ENCODE peak calls at places on chromosome 11, in four cellular contexts. One of them, this sample, is unnamed.

GRCh38 chr11:66546966-66547661 is 411 bp downstream of the ACTN3 start:
- DNase-seq in DND-41: no peak
- DNase-seq in psoas muscle: no peak
- DNase-seq in IMR-90: no peak
- DNase-seq in this sample: no peak

GRCh38 chr11:130002352-130002845 is at the start of gene PRDM10:
- DNase-seq in DND-41: peak; percentile 93
- DNase-seq in psoas muscle: peak; percentile 96
- DNase-seq in IMR-90: peak; percentile 87
- DNase-seq in this sample: peak; percentile 95

GRCh38 chr11:30435488-30435887 is 112.6 kb downstream of the ARL14EP start:
- DNase-seq in DND-41: no peak
- DNase-seq in psoas muscle: no peak
- DNase-seq in IMR-90: no peak
- DNase-seq in this sample: no peak

GRCh38 chr11:72842644-72843330 is 28.6 kb downstream of the ATG16L2 start:
- DNase-seq in DND-41: no peak
- DNase-seq in psoas muscle: no peak
- DNase-seq in IMR-90: no peak
- DNase-seq in this sample: no peak

GRCh38 chr11:4626207-4627105 is 10.8 kb upstream of the OR51D1 start:
- DNase-seq in DND-41: peak; percentile 61
- DNase-seq in psoas muscle: no peak
- DNase-seq in IMR-90: peak; percentile 79
- DNase-seq in this sample: no peak

GRCh38 chr11:19970944-19971343 is 189.3 kb downstream of the DBX1 start:
- DNase-seq in DND-41: peak; percentile 7
- DNase-seq in psoas muscle: no peak
- DNase-seq in IMR-90: no peak
- DNase-seq in this sample: no peak

GRCh38 chr11:7270233-7270760 is 18.6 kb downstream of the SYT9 start:
- DNase-seq in DND-41: no peak
- DNase-seq in psoas muscle: no peak
- DNase-seq in IMR-90: no peak
- DNase-seq in this sample: no peak

GRCh38 chr11:95512682-95513081 is 276.9 kb downstream of the FAM76B start:
- DNase-seq in DND-41: no peak
- DNase-seq in psoas muscle: peak; percentile 29
- DNase-seq in IMR-90: peak; percentile 88
- DNase-seq in this sample: no peak

GRCh38 chr11:76769071-76769560 is 14.0 kb upstream of the TSKU start:
- DNase-seq in DND-41: no peak
- DNase-seq in psoas muscle: no peak
- DNase-seq in IMR-90: peak; percentile 61
- DNase-seq in this sample: no peak

GRCh38 chr11:14916403-14916802 is 24.4 kb upstream of the CYP2R1 start:
- DNase-seq in DND-41: no peak
- DNase-seq in psoas muscle: no peak
- DNase-seq in IMR-90: no peak
- DNase-seq in this sample: no peak

GRCh38 chr11:57493507-57494503 is 21.7 kb downstream of the SLC43A1 start:
- DNase-seq in DND-41: peak; percentile 76
- DNase-seq in psoas muscle: peak; percentile 46
- DNase-seq in IMR-90: peak; percentile 17
- DNase-seq in this sample: no peak

GRCh38 chr11:70611890-70612289 is 213.6 kb downstream of the CTTN start:
- DNase-seq in DND-41: no peak
- DNase-seq in psoas muscle: no peak
- DNase-seq in IMR-90: no peak
- DNase-seq in this sample: no peak

GRCh38 chr11:87428266-87428665 is 390.5 kb downstream of the TMEM135 start:
- DNase-seq in DND-41: no peak
- DNase-seq in psoas muscle: no peak
- DNase-seq in IMR-90: peak; percentile 61
- DNase-seq in this sample: no peak

GRCh38 chr11:134756811-134757540 is 344.9 kb upstream of the B3GAT1 start:
- DNase-seq in DND-41: no peak
- DNase-seq in psoas muscle: no peak
- DNase-seq in IMR-90: no peak
- DNase-seq in this sample: no peak

GRCh38 chr11:15695096-15695721 is 580.5 kb downstream of the INSC start:
- DNase-seq in DND-41: no peak
- DNase-seq in psoas muscle: no peak
- DNase-seq in IMR-90: no peak
- DNase-seq in this sample: no peak

GRCh38 chr11:75668508-75669297 is at the start of gene MAP6:
- DNase-seq in DND-41: no peak
- DNase-seq in psoas muscle: peak; percentile 20
- DNase-seq in IMR-90: no peak
- DNase-seq in this sample: no peak

GRCh38 chr11:39541945-39542351 is 1917.5 kb downstream of the LRRC4C start:
- DNase-seq in DND-41: no peak
- DNase-seq in psoas muscle: no peak
- DNase-seq in IMR-90: no peak
- DNase-seq in this sample: no peak

GRCh38 chr11:95301497-95301896 is 70.5 kb upstream of the SESN3 start:
- DNase-seq in DND-41: no peak
- DNase-seq in psoas muscle: no peak
- DNase-seq in IMR-90: no peak
- DNase-seq in this sample: no peak

GRCh38 chr11:67488155-67488480 is 5.3 kb downstream of the AIP start:
- DNase-seq in DND-41: no peak
- DNase-seq in psoas muscle: no peak
- DNase-seq in IMR-90: no peak
- DNase-seq in this sample: no peak

GRCh38 chr11:22337571-22338464 is at the start of gene SLC17A6:
- DNase-seq in DND-41: peak; percentile 47
- DNase-seq in psoas muscle: no peak
- DNase-seq in IMR-90: peak; percentile 8
- DNase-seq in this sample: no peak

GRCh38 chr11:98136357-98136756 is 884.4 kb upstream of the CNTN5 start:
- DNase-seq in DND-41: no peak
- DNase-seq in psoas muscle: no peak
- DNase-seq in IMR-90: no peak
- DNase-seq in this sample: no peak
- TF ChIP-seq CTCF in DND-41: no peak
- TF ChIP-seq CTCF in psoas muscle: no peak
- TF ChIP-seq CTCF in IMR-90: no peak
- TF ChIP-seq CTCF in this sample: no peak

GRCh38 chr11:111460752-111461305 is 51.4 kb downstream of the BTG4 start:
- DNase-seq in DND-41: no peak
- DNase-seq in psoas muscle: no peak
- DNase-seq in IMR-90: peak; percentile 79
- DNase-seq in this sample: no peak
- H3K27me3 ChIP-seq in DND-41: peaks cover 19% of the 10 kb centered on the region
- H3K27me3 ChIP-seq in psoas muscle: no peaks in the 10 kb centered on the region
- H3K27me3 ChIP-seq in IMR-90: peaks cover 2% of the 10 kb centered on the region
- H3K27me3 ChIP-seq in this sample: no peaks in the 10 kb centered on the region

DNA sequence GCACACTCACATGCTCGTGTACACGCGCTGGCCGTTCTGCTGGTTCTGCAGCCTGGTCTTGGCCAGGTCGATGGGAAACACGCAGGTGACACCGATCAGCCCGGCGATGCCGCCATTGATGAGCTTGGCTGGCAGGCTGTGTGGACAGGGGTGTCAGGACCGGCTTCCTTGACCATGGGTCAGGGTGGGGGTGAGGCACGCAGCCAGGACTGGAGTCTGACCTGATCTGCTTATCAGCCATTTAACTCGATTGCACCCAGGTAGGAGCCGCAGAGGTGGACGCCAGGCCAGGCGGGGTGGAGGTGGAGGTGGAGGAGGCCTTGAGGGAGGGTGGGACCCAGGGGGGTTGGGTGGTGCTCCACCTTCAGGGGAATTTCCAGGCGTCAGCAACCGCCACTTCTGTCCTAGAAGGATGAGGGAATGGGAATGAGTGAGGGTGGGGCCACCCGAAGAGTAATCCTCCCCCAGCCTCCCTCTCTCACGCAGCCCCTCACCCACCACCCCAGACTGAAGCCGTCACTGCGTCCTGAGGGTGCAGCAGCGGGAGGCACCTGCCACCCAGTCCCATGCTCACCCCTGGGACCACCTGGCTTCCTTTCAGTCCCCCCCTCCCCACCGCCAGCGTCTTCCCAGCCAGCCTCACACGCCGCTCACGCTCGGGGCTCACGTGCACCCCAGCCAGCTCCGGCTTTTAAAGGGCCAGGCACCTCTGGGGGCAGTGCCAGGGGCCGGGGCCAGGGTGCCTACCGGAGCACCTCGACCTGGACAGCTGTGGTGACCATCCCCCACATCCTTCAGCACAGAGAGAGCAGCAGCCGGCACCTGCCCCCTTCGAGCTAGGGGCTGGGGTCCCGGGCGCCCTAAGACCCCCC is 3.1 kb downstream of the SLC25A22 start:
- DNase-seq in DND-41: peak; percentile 38
- DNase-seq in psoas muscle: no peak
- DNase-seq in IMR-90: no peak
- DNase-seq in this sample: no peak
- H3K4me3 ChIP-seq in DND-41: peak overlapping the region; percentile 98
- H3K4me3 ChIP-seq in psoas muscle: no peak overlapping the region
- H3K4me3 ChIP-seq in IMR-90: peak overlapping the region; percentile 88
- H3K4me3 ChIP-seq in this sample: peak overlapping the region; percentile 85

GRCh38 chr11:90392692-90393091 is 169.8 kb upstream of the CHORDC1 start:
- DNase-seq in DND-41: no peak
- DNase-seq in psoas muscle: no peak
- DNase-seq in IMR-90: no peak
- DNase-seq in this sample: no peak
- TF ChIP-seq CTCF in DND-41: no peak
- TF ChIP-seq CTCF in psoas muscle: no peak
- TF ChIP-seq CTCF in IMR-90: no peak
- TF ChIP-seq CTCF in this sample: no peak

DNA sequence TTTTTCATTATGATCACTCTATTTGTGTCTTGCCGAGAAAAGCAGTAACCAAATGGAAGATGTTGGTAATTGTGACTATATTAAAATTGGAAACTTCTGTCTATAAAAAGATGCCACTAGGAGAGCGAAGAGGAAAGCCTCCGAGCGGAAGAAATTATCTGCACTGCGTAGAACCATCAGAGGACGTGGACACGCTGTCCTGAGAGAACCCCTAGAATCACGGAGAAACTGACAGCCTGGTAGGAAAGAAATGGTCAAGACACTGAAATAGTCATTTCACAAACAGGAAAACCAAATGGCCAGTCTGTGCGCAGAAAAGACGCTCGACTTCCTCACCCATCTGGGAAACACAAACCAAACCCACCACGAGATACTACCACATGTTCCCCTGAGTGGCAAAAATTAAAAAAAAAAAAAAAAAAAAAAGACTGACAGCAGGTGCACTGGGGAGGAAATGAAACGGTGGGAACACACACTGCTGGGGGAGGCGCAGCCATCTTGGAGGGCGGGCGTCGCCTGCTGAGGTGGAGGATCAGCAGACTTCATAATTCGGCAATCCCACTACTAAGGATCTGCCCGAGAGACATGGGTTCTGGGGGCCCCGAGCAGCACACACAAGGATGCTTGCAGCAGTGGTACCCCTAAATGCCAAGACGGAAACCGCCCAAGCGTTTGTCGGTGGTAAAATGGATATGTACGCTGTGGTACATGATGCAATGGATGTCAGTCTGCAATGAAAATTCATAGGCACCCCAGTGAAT is 21.3 kb downstream of the IFITM10 start:
- DNase-seq in DND-41: peak; percentile 89
- DNase-seq in psoas muscle: no peak
- DNase-seq in IMR-90: no peak
- DNase-seq in this sample: peak; percentile 56
- H3K27me3 ChIP-seq in DND-41: no peaks in the 10 kb centered on the region
- H3K27me3 ChIP-seq in psoas muscle: no peaks in the 10 kb centered on the region
- H3K27me3 ChIP-seq in IMR-90: peaks cover 54% of the 10 kb centered on the region
- H3K27me3 ChIP-seq in this sample: peaks cover 3% of the 10 kb centered on the region

DNA sequence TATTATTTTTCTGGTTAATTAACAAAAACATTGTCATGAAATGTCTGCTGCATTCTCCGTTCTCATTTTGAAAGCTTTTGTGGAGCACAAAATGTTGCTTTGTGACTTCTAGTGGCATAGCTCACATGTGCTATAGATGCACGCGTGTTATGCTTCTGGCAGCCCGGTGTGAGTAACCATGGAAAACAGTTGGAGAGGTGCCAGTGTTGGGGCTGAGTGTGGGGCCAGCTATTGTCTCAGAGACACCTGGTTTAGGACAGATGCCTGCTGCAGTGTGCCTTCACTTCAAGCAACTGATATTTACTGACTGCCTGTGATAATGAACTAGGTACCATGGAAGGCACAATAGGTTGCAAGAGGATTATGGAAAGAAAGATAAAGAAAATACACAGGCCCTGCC is 760.6 kb downstream of the NTM start:
- DNase-seq in DND-41: no peak
- DNase-seq in psoas muscle: no peak
- DNase-seq in IMR-90: no peak
- DNase-seq in this sample: no peak
- H3K4me3 ChIP-seq in DND-41: no peak overlapping the region
- H3K4me3 ChIP-seq in psoas muscle: no peak overlapping the region
- H3K4me3 ChIP-seq in IMR-90: no peak overlapping the region
- H3K4me3 ChIP-seq in this sample: no peak overlapping the region

GRCh38 chr11:118114266-118114665 is 27.5 kb upstream of the SMIM35 start:
- DNase-seq in DND-41: no peak
- DNase-seq in psoas muscle: no peak
- DNase-seq in IMR-90: no peak
- DNase-seq in this sample: no peak
- TF ChIP-seq CTCF in DND-41: no peak
- TF ChIP-seq CTCF in psoas muscle: no peak
- TF ChIP-seq CTCF in IMR-90: no peak
- TF ChIP-seq CTCF in this sample: no peak

GRCh38 chr11:79438631-79439429 is 2.0 kb downstream of the TENM4 start:
- DNase-seq in DND-41: no peak
- DNase-seq in psoas muscle: no peak
- DNase-seq in IMR-90: peak; percentile 42
- DNase-seq in this sample: no peak
- H3K27me3 ChIP-seq in DND-41: no peaks in the 10 kb centered on the region
- H3K27me3 ChIP-seq in psoas muscle: peaks cover 3% of the 10 kb centered on the region
- H3K27me3 ChIP-seq in IMR-90: no peaks in the 10 kb centered on the region
- H3K27me3 ChIP-seq in this sample: no peaks in the 10 kb centered on the region

GRCh38 chr11:64208086-64208795 is 1.7 kb downstream of the FERMT3 start:
- DNase-seq in DND-41: no peak
- DNase-seq in psoas muscle: no peak
- DNase-seq in IMR-90: no peak
- DNase-seq in this sample: no peak
- H3K4me3 ChIP-seq in DND-41: peak overlapping the region; percentile 86
- H3K4me3 ChIP-seq in psoas muscle: peak overlapping the region; percentile 58
- H3K4me3 ChIP-seq in IMR-90: no peak overlapping the region
- H3K4me3 ChIP-seq in this sample: peak overlapping the region; percentile 50

This sample was measured in ascending aorta.